ENCODE peak calls at places on chromosomes 6 and 20, in nine cellular contexts. L, W, E, Q, F, G, Y, H and T are unnamed samples.
A peak's percentile ranks its signal among the peaks of the same experiment; 100 is the strongest.

GRCh38 chr6:142489722-142490610 is 188.2 kb downstream of the ADGRG6 start:
- DNase-seq in L (peak; percentile 59), W (no peak), E (no peak), Q (peak; percentile 54), F (no peak), G (no peak), Y (no peak), H (no peak), T (no peak)

GRCh38 chr6:47736083-47736700 is 37.8 kb downstream of the ADGRF4 start:
- DNase-seq in L (no peak), W (no peak), E (no peak), Q (no peak), F (no peak), G (no peak), Y (no peak), H (no peak), T (no peak)

GRCh38 chr6:68710916-68711315 is 75.8 kb downstream of the ADGRB3 start:
- DNase-seq in L (no peak), W (no peak), E (no peak), Q (no peak), F (no peak), G (no peak), Y (no peak), H (no peak), T (no peak)

GRCh38 chr6:119209452-119210205 is 131.2 kb upstream of the FAM184A start:
- DNase-seq in L (no peak), W (no peak), E (no peak), Q (no peak), F (no peak), G (peak; percentile 57), Y (no peak), H (peak; percentile 27), T (no peak)

GRCh38 chr6:29757282-29757681 is 34.0 kb downstream of the HLA-F start:
- DNase-seq in L (no peak), W (no peak), E (no peak), Q (no peak), F (no peak), G (no peak), Y (no peak), H (no peak), T (no peak)

GRCh38 chr6:129490551-129491245 is 219.3 kb downstream of the ARHGAP18 start:
- DNase-seq in L (peak; percentile 94), W (peak; percentile 88), E (peak; percentile 86), Q (peak; percentile 94), F (no peak), G (peak; percentile 96), Y (no peak), H (peak; percentile 94), T (no peak)

GRCh38 chr6:151005896-151006632 is 140.6 kb downstream of the MTHFD1L start:
- DNase-seq in L (no peak), W (no peak), E (no peak), Q (no peak), F (no peak), G (no peak), Y (no peak), H (no peak), T (no peak)

GRCh38 chr6:134092449-134092848 is 40.0 kb upstream of the SLC2A12 start:
- DNase-seq in L (no peak), W (no peak), E (no peak), Q (no peak), F (no peak), G (no peak), Y (no peak), H (no peak), T (no peak)

GRCh38 chr6:25026723-25027122 is 91.0 kb upstream of the RIPOR2 start:
- DNase-seq in L (no peak), W (no peak), E (no peak), Q (no peak), F (no peak), G (no peak), Y (no peak), H (no peak), T (no peak)

GRCh38 chr6:163387317-163387716 is 27.2 kb upstream of the QKI start:
- DNase-seq in L (no peak), W (no peak), E (no peak), Q (peak; percentile 33), F (no peak), G (no peak), Y (no peak), H (no peak), T (no peak)

GRCh38 chr20:1734269-1734858 is 76.8 kb upstream of the SIRPG start:
- DNase-seq in L (peak; percentile 62), W (no peak), E (peak; percentile 64), Q (peak; percentile 36), F (no peak), G (no peak), Y (no peak), H (no peak), T (no peak)

GRCh38 chr6:144104898-144105487 is 9.6 kb upstream of the SF3B5 start:
- DNase-seq in L (peak; percentile 80), W (peak; percentile 29), E (peak; percentile 79), Q (peak; percentile 60), F (no peak), G (peak; percentile 87), Y (no peak), H (peak; percentile 90), T (no peak)

GRCh38 chr6:1595271-1596087 is 14.2 kb upstream of the FOXC1 start:
- DNase-seq in L (no peak), W (no peak), E (peak; percentile 47), Q (no peak), F (peak; percentile 25), G (no peak), Y (no peak), H (no peak), T (no peak)
- H3K4me3 ChIP-seq in L (peak overlapping the region; percentile 75), W (peak overlapping the region; percentile 58), E (peak overlapping the region; percentile 64), Q (no peak overlapping the region), F (no peak overlapping the region), G (no peak overlapping the region), Y (no peak overlapping the region), H (peak overlapping the region; percentile 64), T (no peak overlapping the region)

DNA sequence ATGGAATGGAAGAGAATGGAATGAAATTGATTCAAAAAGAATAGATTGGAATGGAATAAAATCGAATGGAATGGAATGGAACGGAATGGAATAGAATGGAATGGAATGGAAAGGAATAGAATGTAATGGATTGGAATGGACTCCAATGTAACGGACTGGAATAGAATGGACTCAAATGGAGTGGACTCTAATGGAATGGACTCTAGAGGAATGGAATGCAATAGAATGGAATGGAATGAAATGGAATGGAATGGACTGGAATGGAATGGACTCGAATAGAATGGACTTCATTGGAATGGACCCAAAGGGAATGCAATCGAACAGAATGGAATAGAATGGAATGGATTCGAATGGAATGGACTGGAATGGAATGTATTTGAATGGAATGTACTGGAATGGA is 19.7 kb upstream of the DEFB115 start:
- DNase-seq in L (no peak), W (no peak), E (no peak), Q (no peak), F (no peak), G (no peak), Y (no peak), H (no peak), T (no peak)
- H3K9me3 ChIP-seq in L (peaks cover 4% of the 10 kb centered on the region), W (peaks cover 83% of the 10 kb centered on the region), E (peaks cover 36% of the 10 kb centered on the region), Q (peaks cover 87% of the 10 kb centered on the region), F (peaks cover 6% of the 10 kb centered on the region), G (peaks cover 3% of the 10 kb centered on the region), Y (peaks cover 6% of the 10 kb centered on the region), H (peaks cover 25% of the 10 kb centered on the region), T (peaks cover 75% of the 10 kb centered on the region)

GRCh38 chr6:116877743-116878142 is 701 bp downstream of the RFX6 start:
- DNase-seq in L (no peak), W (no peak), E (peak; percentile 38), Q (no peak), F (no peak), G (no peak), Y (no peak), H (no peak), T (no peak)

GRCh38 chr6:116872771-116873170 is 4.3 kb upstream of the RFX6 start:
- DNase-seq in L (no peak), W (no peak), E (no peak), Q (no peak), F (no peak), G (no peak), Y (no peak), H (no peak), T (no peak)

GRCh38 chr6:116876107-116876506 is 935 bp upstream of the RFX6 start:
- DNase-seq in L (peak; percentile 10), W (no peak), E (no peak), Q (no peak), F (no peak), G (no peak), Y (no peak), H (no peak), T (no peak)

GRCh38 chr6:116881236-116881635 is 4.2 kb downstream of the RFX6 start:
- DNase-seq in L (peak; percentile 14), W (no peak), E (no peak), Q (no peak), F (no peak), G (peak; percentile 21), Y (no peak), H (peak; percentile 13), T (no peak)

DNA sequence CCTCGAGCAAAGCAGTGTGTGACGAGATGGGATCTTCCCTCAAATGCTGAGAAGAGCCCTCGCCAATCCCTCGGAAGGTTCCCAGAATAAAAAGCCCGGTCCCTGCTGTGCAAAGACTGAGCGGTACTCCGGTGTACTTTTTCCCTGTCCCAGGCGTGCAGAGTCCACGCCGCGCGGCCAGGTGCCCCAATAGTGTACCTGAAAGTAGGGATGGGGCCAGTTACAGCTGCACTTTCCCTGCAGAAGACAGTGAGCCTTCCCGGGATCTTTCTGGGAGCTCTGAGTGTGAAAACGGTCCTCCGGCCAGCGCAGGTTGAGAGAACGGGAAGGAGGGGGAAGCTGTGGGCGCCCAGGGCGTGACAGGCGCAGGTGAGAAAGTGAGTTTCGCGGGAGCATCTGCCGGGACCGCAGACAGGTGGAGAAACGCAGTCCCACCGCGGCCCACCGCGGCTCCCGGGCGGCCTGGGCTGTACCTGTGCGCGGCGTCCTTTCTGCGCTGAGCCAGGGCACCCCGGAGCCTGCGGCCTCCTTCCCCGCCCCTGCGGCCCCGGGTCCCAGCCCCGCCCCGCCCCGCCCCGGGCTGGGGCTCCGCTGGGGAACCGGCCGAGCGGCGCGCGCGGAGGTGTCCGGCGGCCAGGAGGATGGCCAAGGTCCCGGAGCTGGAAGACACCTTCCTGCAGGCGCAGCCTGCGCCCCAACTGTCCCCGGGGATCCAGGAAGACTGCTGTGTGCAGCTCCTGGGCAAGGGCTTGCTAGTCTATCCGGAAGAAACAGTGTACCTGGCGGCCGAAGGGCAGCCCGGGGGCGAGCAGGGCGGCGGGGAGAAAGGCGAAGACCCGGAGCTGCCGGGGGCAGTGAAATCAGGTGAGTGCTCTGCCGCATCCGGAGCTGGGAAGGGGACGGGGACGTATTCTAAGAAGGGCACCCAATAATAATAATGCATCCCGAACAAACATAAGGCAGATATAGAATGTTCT is at the start of gene RFX6:
- DNase-seq in L (no peak), W (no peak), E (peak; percentile 69), Q (no peak), F (no peak), G (no peak), Y (peak; percentile 63), H (no peak), T (no peak)
- H3K4me3 ChIP-seq in L (no peak within 1 kb of the TSS), W (no peak within 1 kb of the TSS), E (no peak within 1 kb of the TSS), Q (no peak within 1 kb of the TSS), F (no peak within 1 kb of the TSS), G (peak within 1 kb of the TSS; percentile 26), Y (no peak within 1 kb of the TSS), H (peak within 1 kb of the TSS; percentile 52), T (peak within 1 kb of the TSS; percentile 9)

DNA sequence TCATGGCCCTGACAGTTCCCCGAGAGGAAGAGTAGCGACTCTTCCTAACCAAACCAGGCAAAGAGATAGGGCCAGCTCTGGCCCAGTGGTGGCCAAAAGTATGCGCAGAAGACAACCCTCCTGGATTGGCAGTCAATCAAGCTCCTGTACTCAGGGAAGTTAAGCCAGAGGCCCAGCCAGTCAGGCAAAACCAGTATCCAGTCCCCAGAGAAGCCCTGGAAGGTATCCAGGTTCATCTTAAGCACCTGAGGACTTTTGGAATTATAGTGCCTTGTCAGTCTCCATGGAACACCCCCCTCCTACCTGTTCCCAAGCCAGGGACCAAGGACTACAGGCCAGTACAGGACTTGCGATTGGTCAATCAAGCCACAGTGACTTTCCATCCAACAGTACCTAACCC is 298.3 kb downstream of the RNGTT start:
- DNase-seq in L (no peak), W (no peak), E (no peak), Q (no peak), F (no peak), G (no peak), Y (no peak), H (no peak), T (no peak)
- H3K9me3 ChIP-seq in L (no peaks in the 10 kb centered on the region), W (peaks cover 10% of the 10 kb centered on the region), E (peaks cover 3% of the 10 kb centered on the region), Q (peaks cover 6% of the 10 kb centered on the region), F (no peaks in the 10 kb centered on the region), G (no peaks in the 10 kb centered on the region), Y (peaks cover 6% of the 10 kb centered on the region), H (peaks cover 13% of the 10 kb centered on the region), T (peaks cover 2% of the 10 kb centered on the region)